ENCODE peak calls at places on chromosome 16, in eight cellular contexts. G is cerebellum; A is Panc1; F is neural progenitor cell; I is fibroblast of gingiva; K is cardiac fibroblast; O is HuH-7.5; U is activated effector memory CD4-positive, alpha-beta T cell treated with Interleukin-2 at 50 U/mL for 16 hours. W is an unnamed sample.
A peak's percentile ranks its signal among the peaks of the same experiment; 100 is the strongest.

GRCh38 chr16:19696312-19696711 is 21.7 kb downstream of the KNOP1 start:
- DNase-seq in G (peak; percentile 28), I (peak; percentile 91), U (peak; percentile 76), F (no peak), O (no peak), K (peak; percentile 96), A (peak; percentile 69), W (peak; percentile 37)

GRCh38 chr16:28265822-28266221 is 26.5 kb upstream of the SBK1 start:
- DNase-seq in F (no peak), O (no peak), G (no peak), I (no peak), A (no peak), K (no peak), U (no peak), W (no peak)

GRCh38 chr16:75916431-75916830 is 190.1 kb upstream of the CPHXL start:
- DNase-seq in O (no peak), A (no peak), U (no peak), I (no peak), K (no peak), G (no peak), F (no peak), W (no peak)

GRCh38 chr16:87789437-87790277 is 23.9 kb upstream of the KLHDC4 start:
- DNase-seq in U (no peak), I (peak; percentile 91), O (peak; percentile 65), G (no peak), K (peak; percentile 51), A (no peak), F (no peak), W (no peak)

GRCh38 chr16:56423584-56424403 is 1.6 kb downstream of the AMFR start:
- DNase-seq in G (no peak), A (no peak), U (no peak), F (no peak), O (no peak), I (no peak), K (no peak), W (peak; percentile 30)

GRCh38 chr16:74563828-74564263 is 43.1 kb downstream of the GLG1 start:
- DNase-seq in G (no peak), F (no peak), K (peak; percentile 33), U (no peak), A (no peak), I (peak; percentile 22), O (no peak), W (no peak)

GRCh38 chr16:47578573-47578972 is 117.4 kb downstream of the PHKB start:
- DNase-seq in F (no peak), I (no peak), U (no peak), K (no peak), O (no peak), A (no peak), G (no peak), W (no peak)

GRCh38 chr16:84741351-84741791 is 41.6 kb downstream of the USP10 start:
- DNase-seq in G (peak; percentile 22), A (no peak), O (no peak), U (no peak), K (peak; percentile 61), I (no peak), F (no peak), W (no peak)

GRCh38 chr16:55469821-55470532 is 9.0 kb upstream of the MMP2 start:
- DNase-seq in O (no peak), G (no peak), K (no peak), A (no peak), U (no peak), I (no peak), F (peak; percentile 69), W (no peak)

GRCh38 chr16:48559462-48560211 is 50.3 kb downstream of the N4BP1 start:
- DNase-seq in A (no peak), F (no peak), U (no peak), O (no peak), I (no peak), G (no peak), K (no peak), W (no peak)

GRCh38 chr16:27515874-27516353 is 33.8 kb downstream of the GTF3C1 start:
- DNase-seq in A (no peak), U (no peak), F (peak; percentile 51), I (no peak), K (peak; percentile 26), O (peak; percentile 54), G (no peak), W (no peak)

GRCh38 chr16:10242916-10243315 is 60.7 kb upstream of the GRIN2A start:
- DNase-seq in K (no peak), U (no peak), O (no peak), G (no peak), A (no peak), F (no peak), I (no peak), W (no peak)

GRCh38 chr16:15993946-15994665 is 44.7 kb downstream of the ABCC1 start:
- DNase-seq in K (peak; percentile 75), I (peak; percentile 90), O (no peak), U (no peak), F (no peak), G (no peak), A (no peak), W (no peak)

GRCh38 chr16:73122604-73123386 is 74.9 kb upstream of the ZFHX3 start:
- DNase-seq in K (peak; percentile 62), A (no peak), I (no peak), F (no peak), O (no peak), G (no peak), U (no peak), W (no peak)

GRCh38 chr16:59633996-59634579 is 900.0 kb upstream of the GOT2 start:
- DNase-seq in O (no peak), F (no peak), G (no peak), I (peak; percentile 75), U (no peak), K (peak; percentile 38), A (no peak), W (no peak)

GRCh38 chr16:85359147-85359822 is 247.0 kb upstream of the CIBAR2 start:
- DNase-seq in K (peak; percentile 67), F (no peak), I (no peak), U (no peak), O (no peak), G (no peak), A (no peak), W (peak; percentile 22)

GRCh38 chr16:73154063-73154870 is 106.3 kb upstream of the ZFHX3 start:
- DNase-seq in U (no peak), K (peak; percentile 70), G (no peak), A (no peak), I (no peak), F (no peak), O (no peak), W (no peak)

GRCh38 chr16:74607310-74607966 is 524 bp upstream of the GLG1 start:
- DNase-seq in U (no peak), I (no peak), F (no peak), A (no peak), O (no peak), K (no peak), G (no peak), W (peak; percentile 71)

GRCh38 chr16:27689711-27690110 is 139.8 kb downstream of the KATNIP start:
- DNase-seq in F (no peak), K (no peak), O (no peak), U (no peak), I (no peak), G (peak; percentile 67), A (no peak), W (no peak)

GRCh38 chr16:48462146-48462740 is 77.0 kb upstream of the SIAH1 start:
- DNase-seq in A (peak; percentile 84), O (no peak), U (no peak), F (no peak), K (peak; percentile 22), G (no peak), I (no peak), W (no peak)

GRCh38 chr16:79372504-79373184 is 227.9 kb downstream of the MAF start:
- DNase-seq in K (peak; percentile 7), I (no peak), A (no peak), O (no peak), U (no peak), G (peak; percentile 13), F (no peak), W (no peak)

GRCh38 chr16:62036807-62037135 is 533 bp upstream of the CDH8 start:
- DNase-seq in G (no peak), K (no peak), I (no peak), O (no peak), A (no peak), U (no peak), F (peak; percentile 67), W (no peak)

GRCh38 chr16:76729525-76729924 is 452.3 kb downstream of the CNTNAP4 start:
- DNase-seq in U (no peak), G (no peak), F (no peak), O (no peak), I (no peak), A (no peak), K (no peak), W (no peak)

GRCh38 chr16:71373073-71373472 is 14.6 kb downstream of the CALB2 start:
- DNase-seq in I (no peak), U (no peak), A (no peak), F (no peak), G (no peak), K (no peak), O (no peak), W (no peak)

GRCh38 chr16:57598437-57598836 is 30.0 kb upstream of the ADGRG1 start:
- DNase-seq in A (no peak), G (no peak), U (no peak), O (no peak), I (no peak), K (no peak), F (no peak), W (no peak)

GRCh38 chr16:1335996-1336395 is 2.6 kb downstream of the BAIAP3 start:
- DNase-seq in G (no peak), K (no peak), O (no peak), A (no peak), U (no peak), F (peak; percentile 83), I (no peak), W (no peak)

GRCh38 chr16:10338426-10338825 is 47.4 kb upstream of the ATF7IP2 start:
- DNase-seq in K (no peak), I (no peak), O (no peak), F (no peak), A (no peak), G (no peak), U (no peak), W (no peak)

GRCh38 chr16:1656808-1657617 is 21.1 kb upstream of the JPT2 start:
- DNase-seq in U (no peak), O (no peak), K (no peak), F (no peak), A (no peak), I (no peak), G (peak; percentile 73), W (no peak)

GRCh38 chr16:79082955-79083354 is 517.6 kb downstream of the MAF start:
- DNase-seq in I (no peak), K (no peak), O (no peak), U (no peak), G (no peak), F (no peak), A (no peak), W (no peak)

W was measured in SW480.